ENCODE peak calls at places on chromosomes 16 and 17, in seven cellular contexts. U, X, S, F, V, J and I are unnamed samples.

GRCh38 chr17:33981713-33982601 is 273.1 kb upstream of the CCL2 start:
- DNase-seq in S (peak; percentile 43), F (no peak), J (no peak), X (no peak), V (no peak), U (no peak), I (no peak)

GRCh38 chr16:89355686-89356085 is 134.7 kb downstream of the ANKRD11 start:
- DNase-seq in S (no peak), J (no peak), V (no peak), F (no peak), X (no peak), U (no peak), I (no peak)

GRCh38 chr16:80208750-80209149 is 332.0 kb upstream of the DYNLRB2 start:
- DNase-seq in U (no peak), S (no peak), F (no peak), X (no peak), V (no peak), J (no peak), I (no peak)

GRCh38 chr16:85227262-85227923 is 115.1 kb upstream of the CIBAR2 start:
- DNase-seq in U (no peak), S (no peak), F (no peak), X (no peak), V (no peak), J (no peak), I (no peak)

GRCh38 chr17:49664706-49665211 is 13.1 kb downstream of the SPOP start:
- DNase-seq in X (no peak), F (no peak), U (no peak), S (no peak), J (no peak), V (no peak), I (no peak)

GRCh38 chr16:65876624-65877023 is 489.9 kb upstream of the CDH5 start:
- DNase-seq in V (no peak), U (no peak), J (no peak), S (no peak), F (no peak), X (no peak), I (no peak)

GRCh38 chr17:19260958-19261357 is 23.8 kb downstream of the EPN2 start:
- DNase-seq in F (no peak), S (no peak), X (no peak), U (no peak), J (no peak), V (no peak), I (no peak)

GRCh38 chr16:88611220-88611821 is 27.1 kb upstream of the IL17C start:
- DNase-seq in U (no peak), X (no peak), F (no peak), S (no peak), J (no peak), V (no peak), I (no peak)